ENCODE peak calls at places on chromosome 1, in five cellular contexts. One of them, this sample, is unnamed.

GRCh38 chr1:119720866-119721440 is 9.2 kb downstream of the PHGDH start:
- DNase-seq in ELR: peak
- DNase-seq in endothelial cell: no peak
- DNase-seq in NCI-H1694: no peak
- DNase-seq in NCI-H2029 treated with DMSO at 0.1 percent for 48 hours: no peak
- DNase-seq in this sample: no peak

GRCh38 chr1:152347116-152347728 is 12.6 kb downstream of the FLG2 start:
- DNase-seq in endothelial cell: peak
- DNase-seq in ELR: peak
- DNase-seq in NCI-H1694: peak
- DNase-seq in NCI-H2029 treated with DMSO at 0.1 percent for 48 hours: peak
- DNase-seq in this sample: no peak

GRCh38 chr1:45687753-45688737 is at the start of gene TMEM69:
- DNase-seq in NCI-H1694: peak
- DNase-seq in NCI-H2029 treated with DMSO at 0.1 percent for 48 hours: peak
- DNase-seq in ELR: peak
- DNase-seq in endothelial cell: peak
- DNase-seq in this sample: peak

GRCh38 chr1:2229921-2230700 is 2.0 kb downstream of the SKI start:
- DNase-seq in NCI-H2029 treated with DMSO at 0.1 percent for 48 hours: no peak
- DNase-seq in endothelial cell: no peak
- DNase-seq in NCI-H1694: no peak
- DNase-seq in ELR: peak
- DNase-seq in this sample: no peak

GRCh38 chr1:119688810-119689209 is 22.9 kb upstream of the PHGDH start:
- DNase-seq in endothelial cell: no peak
- DNase-seq in NCI-H1694: no peak
- DNase-seq in NCI-H2029 treated with DMSO at 0.1 percent for 48 hours: no peak
- DNase-seq in ELR: no peak
- DNase-seq in this sample: no peak

GRCh38 chr1:153513023-153513422 is 22.8 kb downstream of the S100A6 start:
- DNase-seq in NCI-H2029 treated with DMSO at 0.1 percent for 48 hours: no peak
- DNase-seq in endothelial cell: no peak
- DNase-seq in NCI-H1694: peak
- DNase-seq in ELR: no peak
- DNase-seq in this sample: no peak

GRCh38 chr1:175394739-175395138 is 202.2 kb upstream of the KIAA0040 start:
- DNase-seq in NCI-H1694: peak
- DNase-seq in endothelial cell: no peak
- DNase-seq in NCI-H2029 treated with DMSO at 0.1 percent for 48 hours: no peak
- DNase-seq in ELR: no peak
- DNase-seq in this sample: no peak

GRCh38 chr1:234558186-234558836 is 51.7 kb downstream of the IRF2BP2 start:
- DNase-seq in NCI-H1694: no peak
- DNase-seq in endothelial cell: no peak
- DNase-seq in NCI-H2029 treated with DMSO at 0.1 percent for 48 hours: no peak
- DNase-seq in ELR: peak
- DNase-seq in this sample: no peak

GRCh38 chr1:92123868-92124267 is 43.7 kb downstream of the BTBD8 start:
- DNase-seq in endothelial cell: no peak
- DNase-seq in NCI-H1694: no peak
- DNase-seq in ELR: no peak
- DNase-seq in NCI-H2029 treated with DMSO at 0.1 percent for 48 hours: no peak
- DNase-seq in this sample: no peak

GRCh38 chr1:162535501-162535900 is 26.0 kb upstream of the UAP1 start:
- DNase-seq in NCI-H2029 treated with DMSO at 0.1 percent for 48 hours: no peak
- DNase-seq in endothelial cell: no peak
- DNase-seq in NCI-H1694: no peak
- DNase-seq in ELR: peak
- DNase-seq in this sample: no peak

GRCh38 chr1:226870026-226870322 is 442 bp upstream of the PSEN2 start:
- DNase-seq in NCI-H1694: no peak
- DNase-seq in NCI-H2029 treated with DMSO at 0.1 percent for 48 hours: no peak
- DNase-seq in ELR: no peak
- DNase-seq in endothelial cell: no peak
- DNase-seq in this sample: no peak

GRCh38 chr1:163866539-163866938 is 544.8 kb downstream of the NUF2 start:
- DNase-seq in NCI-H2029 treated with DMSO at 0.1 percent for 48 hours: no peak
- DNase-seq in NCI-H1694: no peak
- DNase-seq in ELR: no peak
- DNase-seq in endothelial cell: no peak
- DNase-seq in this sample: no peak

GRCh38 chr1:200226268-200226968 is 183.4 kb downstream of the ZNF281 start:
- DNase-seq in endothelial cell: no peak
- DNase-seq in NCI-H2029 treated with DMSO at 0.1 percent for 48 hours: no peak
- DNase-seq in ELR: no peak
- DNase-seq in NCI-H1694: no peak
- DNase-seq in this sample: no peak

GRCh38 chr1:212760126-212760823 is 31.3 kb downstream of the NSL1 start:
- DNase-seq in ELR: peak
- DNase-seq in endothelial cell: peak
- DNase-seq in NCI-H2029 treated with DMSO at 0.1 percent for 48 hours: no peak
- DNase-seq in NCI-H1694: no peak
- DNase-seq in this sample: peak

GRCh38 chr1:913491-914252 is 10.1 kb upstream of the SAMD11 start:
- DNase-seq in endothelial cell: peak
- DNase-seq in ELR: no peak
- DNase-seq in NCI-H1694: no peak
- DNase-seq in NCI-H2029 treated with DMSO at 0.1 percent for 48 hours: no peak
- DNase-seq in this sample: no peak

GRCh38 chr1:36400825-36401601 is 3.3 kb upstream of the LSM10 start:
- DNase-seq in NCI-H2029 treated with DMSO at 0.1 percent for 48 hours: no peak
- DNase-seq in endothelial cell: peak
- DNase-seq in ELR: peak
- DNase-seq in NCI-H1694: no peak
- DNase-seq in this sample: peak

GRCh38 chr1:185267278-185267677 is 49.8 kb downstream of the IVNS1ABP start:
- DNase-seq in ELR: no peak
- DNase-seq in NCI-H2029 treated with DMSO at 0.1 percent for 48 hours: no peak
- DNase-seq in NCI-H1694: no peak
- DNase-seq in endothelial cell: no peak
- DNase-seq in this sample: no peak

GRCh38 chr1:228004331-228004871 is 2.4 kb upstream of the WNT3A start:
- DNase-seq in ELR: peak
- DNase-seq in NCI-H1694: no peak
- DNase-seq in NCI-H2029 treated with DMSO at 0.1 percent for 48 hours: no peak
- DNase-seq in endothelial cell: no peak
- DNase-seq in this sample: peak

GRCh38 chr1:25922633-25923567 is 16.7 kb upstream of the STMN1 start:
- DNase-seq in ELR: peak
- DNase-seq in NCI-H1694: peak
- DNase-seq in endothelial cell: peak
- DNase-seq in NCI-H2029 treated with DMSO at 0.1 percent for 48 hours: no peak
- DNase-seq in this sample: peak

GRCh38 chr1:235646463-235646862 is 3.1 kb downstream of the GNG4 start:
- DNase-seq in NCI-H2029 treated with DMSO at 0.1 percent for 48 hours: peak
- DNase-seq in endothelial cell: no peak
- DNase-seq in ELR: no peak
- DNase-seq in NCI-H1694: no peak
- DNase-seq in this sample: no peak

GRCh38 chr1:25973610-25974355 is 24.1 kb downstream of the PAFAH2 start:
- DNase-seq in NCI-H2029 treated with DMSO at 0.1 percent for 48 hours: no peak
- DNase-seq in NCI-H1694: no peak
- DNase-seq in endothelial cell: no peak
- DNase-seq in ELR: no peak
- DNase-seq in this sample: no peak

GRCh38 chr1:9042272-9042671 is 16.0 kb upstream of the SLC2A7 start:
- DNase-seq in endothelial cell: no peak
- DNase-seq in NCI-H2029 treated with DMSO at 0.1 percent for 48 hours: no peak
- DNase-seq in NCI-H1694: no peak
- DNase-seq in ELR: no peak
- DNase-seq in this sample: no peak

GRCh38 chr1:32066489-32066873 is 6.3 kb upstream of the TMEM39B start:
- DNase-seq in endothelial cell: no peak
- DNase-seq in NCI-H2029 treated with DMSO at 0.1 percent for 48 hours: peak
- DNase-seq in NCI-H1694: no peak
- DNase-seq in ELR: peak
- DNase-seq in this sample: no peak

GRCh38 chr1:228006793-228007053 is at the start of gene WNT3A:
- DNase-seq in ELR: no peak
- DNase-seq in NCI-H2029 treated with DMSO at 0.1 percent for 48 hours: no peak
- DNase-seq in endothelial cell: no peak
- DNase-seq in NCI-H1694: no peak
- DNase-seq in this sample: no peak

GRCh38 chr1:165857046-165857801 is 29.8 kb downstream of the UCK2 start:
- DNase-seq in ELR: peak
- DNase-seq in NCI-H2029 treated with DMSO at 0.1 percent for 48 hours: no peak
- DNase-seq in endothelial cell: no peak
- DNase-seq in NCI-H1694: no peak
- DNase-seq in this sample: no peak

GRCh38 chr1:203090667-203091320 is 5.0 kb upstream of the MYOG start:
- DNase-seq in endothelial cell: no peak
- DNase-seq in NCI-H1694: no peak
- DNase-seq in NCI-H2029 treated with DMSO at 0.1 percent for 48 hours: no peak
- DNase-seq in ELR: no peak
- DNase-seq in this sample: no peak

GRCh38 chr1:206890125-206890637 is 7.1 kb upstream of the IL24 start:
- DNase-seq in NCI-H2029 treated with DMSO at 0.1 percent for 48 hours: peak
- DNase-seq in NCI-H1694: no peak
- DNase-seq in ELR: peak
- DNase-seq in endothelial cell: no peak
- DNase-seq in this sample: no peak

GRCh38 chr1:74053407-74053806 is 144.6 kb downstream of the LRRIQ3 start:
- DNase-seq in NCI-H2029 treated with DMSO at 0.1 percent for 48 hours: no peak
- DNase-seq in NCI-H1694: no peak
- DNase-seq in endothelial cell: no peak
- DNase-seq in ELR: peak
- DNase-seq in this sample: no peak

GRCh38 chr1:80706526-80706925 is 1094.2 kb upstream of the ADGRL2 start:
- DNase-seq in NCI-H2029 treated with DMSO at 0.1 percent for 48 hours: no peak
- DNase-seq in endothelial cell: no peak
- DNase-seq in ELR: no peak
- DNase-seq in NCI-H1694: no peak
- DNase-seq in this sample: no peak

GRCh38 chr1:67784545-67785186 is 48.6 kb downstream of the GNG12 start:
- DNase-seq in NCI-H2029 treated with DMSO at 0.1 percent for 48 hours: no peak
- DNase-seq in ELR: no peak
- DNase-seq in endothelial cell: no peak
- DNase-seq in NCI-H1694: no peak
- DNase-seq in this sample: no peak

GRCh38 chr1:245969274-245969673 is 537.8 kb downstream of the SMYD3 start:
- DNase-seq in ELR: peak
- DNase-seq in NCI-H2029 treated with DMSO at 0.1 percent for 48 hours: no peak
- DNase-seq in endothelial cell: no peak
- DNase-seq in NCI-H1694: no peak
- DNase-seq in this sample: no peak

This sample was measured in natural killer cell.